ENCODE peak calls at places on chromosome 22, in five cellular contexts. X, H, Y, U and G are unnamed samples.
A peak's percentile ranks its signal among the peaks of the same experiment; 100 is the strongest.

GRCh38 chr22:36461665-36462474 is 19.6 kb downstream of the TXN2 start:
- DNase-seq in H (peak; percentile 79), X (no peak), Y (peak; percentile 39), U (peak; percentile 35), G (peak; percentile 46)

GRCh38 chr22:43823353-43823908 is 11.3 kb upstream of the EFCAB6 start:
- DNase-seq in H (no peak), Y (no peak), U (no peak), X (no peak), G (no peak)

GRCh38 chr22:28345304-28345703 is 334.3 kb downstream of the TTC28 start:
- DNase-seq in X (no peak), U (no peak), Y (no peak), H (peak; percentile 59), G (no peak)

GRCh38 chr22:45969414-45969799 is 7.6 kb downstream of the WNT7B start:
- DNase-seq in Y (no peak), H (no peak), X (no peak), U (no peak), G (no peak)

GRCh38 chr22:38751422-38752346 is 4.1 kb downstream of the SUN2 start:
- DNase-seq in Y (no peak), X (peak; percentile 51), U (no peak), H (no peak), G (no peak)

GRCh38 chr22:36151006-36151595 is 9.5 kb downstream of the APOL3 start:
- DNase-seq in U (no peak), X (no peak), Y (no peak), H (peak; percentile 26), G (no peak)

GRCh38 chr22:39135092-39135896 is 17.2 kb downstream of the CBX7 start:
- DNase-seq in U (peak; percentile 69), Y (no peak), H (peak; percentile 45), X (peak; percentile 56), G (peak; percentile 82)

GRCh38 chr22:41968601-41969000 is 642 bp upstream of the SEPTIN3 start:
- DNase-seq in X (no peak), U (no peak), Y (no peak), H (no peak), G (no peak)

GRCh38 chr22:19793161-19793560 is 32.6 kb downstream of the TBX1 start:
- DNase-seq in Y (no peak), H (no peak), X (no peak), U (no peak), G (no peak)

GRCh38 chr22:36714110-36714509 is 10.6 kb upstream of the CACNG2 start:
- DNase-seq in Y (no peak), X (no peak), U (no peak), H (no peak), G (no peak)

GRCh38 chr22:39253427-39254070 is 8.8 kb upstream of the PDGFB start:
- DNase-seq in Y (peak; percentile 85), X (peak; percentile 71), H (peak; percentile 95), U (no peak), G (no peak)

GRCh38 chr22:23533771-23534191 is 46.3 kb downstream of the IGLL1 start:
- DNase-seq in H (no peak), U (no peak), Y (no peak), X (no peak), G (no peak)

GRCh38 chr22:31099386-31099785 is 8.0 kb downstream of the SELENOM start:
- DNase-seq in U (no peak), H (peak; percentile 78), X (no peak), Y (peak; percentile 39), G (no peak)

GRCh38 chr22:42814215-42814614 is 42.9 kb downstream of the ARFGAP3 start:
- DNase-seq in Y (no peak), U (no peak), H (no peak), X (no peak), G (no peak)

GRCh38 chr22:22156716-22157499 is 87.7 kb upstream of the VPREB1 start:
- DNase-seq in U (peak; percentile 51), H (peak; percentile 72), Y (peak; percentile 57), X (no peak), G (peak; percentile 60)

GRCh38 chr22:44588348-44588747 is 90.3 kb upstream of the RTL6 start:
- DNase-seq in U (no peak), H (no peak), Y (no peak), X (no peak), G (no peak)

GRCh38 chr22:43869799-43870198 is 7.5 kb upstream of the SULT4A1 start:
- DNase-seq in U (no peak), Y (no peak), X (no peak), H (no peak), G (no peak)

GRCh38 chr22:26656896-26657851 is at the start of gene MIAT:
- DNase-seq in X (no peak), U (no peak), H (peak; percentile 64), Y (peak; percentile 23), G (peak; percentile 73)

GRCh38 chr22:20115691-20116375 is at the start of gene RANBP1:
- DNase-seq in H (no peak), Y (no peak), X (peak; percentile 20), U (no peak), G (no peak)

GRCh38 chr22:26952654-26953379 is 295.4 kb downstream of the MIAT start:
- DNase-seq in X (no peak), H (no peak), Y (no peak), U (no peak), G (no peak)

GRCh38 chr22:37777122-37777687 is 30.5 kb upstream of the GCAT start:
- DNase-seq in X (peak; percentile 40), Y (peak; percentile 88), U (no peak), H (peak; percentile 86), G (peak; percentile 23)

GRCh38 chr22:46679711-46680269 is 58.3 kb downstream of the CERK start:
- DNase-seq in X (no peak), Y (no peak), U (no peak), H (peak; percentile 47), G (no peak)

GRCh38 chr22:47206185-47206584 is 443.7 kb downstream of the TBC1D22A start:
- DNase-seq in X (no peak), Y (no peak), U (no peak), H (no peak), G (no peak)

GRCh38 chr22:39710380-39711117 is 140.0 kb downstream of the CACNA1I start:
- DNase-seq in Y (no peak), X (no peak), U (no peak), H (no peak), G (no peak)

GRCh38 chr22:47575291-47575690 is 812.8 kb downstream of the TBC1D22A start:
- DNase-seq in H (no peak), U (no peak), X (no peak), Y (no peak), G (no peak)

GRCh38 chr22:29861672-29862297 is 21.2 kb upstream of the MTMR3 start:
- DNase-seq in X (no peak), U (no peak), Y (no peak), H (no peak), G (no peak)

GRCh38 chr22:45317551-45318167 is 7.9 kb downstream of the FAM118A start:
- DNase-seq in Y (no peak), H (peak; percentile 87), X (peak; percentile 59), U (no peak), G (no peak)

GRCh38 chr22:23837496-23837859 is 1.3 kb downstream of the DERL3 start:
- DNase-seq in X (no peak), H (no peak), U (no peak), Y (no peak), G (no peak)

GRCh38 chr22:27468712-27469111 is 332.8 kb downstream of the MN1 start:
- DNase-seq in H (no peak), X (no peak), Y (no peak), U (no peak), G (no peak)

GRCh38 chr22:45007946-45008852 is 1.6 kb downstream of the PHF21B start:
- DNase-seq in Y (no peak), X (no peak), H (peak; percentile 18), U (peak; percentile 24), G (peak; percentile 65)

GRCh38 chr22:38724926-38725571 is 19.3 kb downstream of the GTPBP1 start:
- DNase-seq in X (no peak), U (no peak), H (peak; percentile 69), Y (peak; percentile 45), G (no peak)